ENCODE peak calls at places on chromosome 12, in seven cellular contexts. O is ovary, P is suprapubic skin, G is A549, S is HCT116, M is GM12878, K is lower leg skin. U is an unnamed sample.

GRCh38 chr12:40559865-40560264 is 132.4 kb upstream of the CNTN1 start:
- DNase-seq in P (no peak), S (no peak), O (no peak), K (no peak), M (peak; percentile 30), G (no peak), U (no peak)

GRCh38 chr12:20808521-20808920 is 2.0 kb upstream of the SLCO1B3 start:
- DNase-seq in P (no peak), G (no peak), O (no peak), S (no peak), M (no peak), K (no peak), U (no peak)

GRCh38 chr12:72074065-72074464 is 135.4 kb downstream of the TPH2 start:
- DNase-seq in M (no peak), K (no peak), O (no peak), S (no peak), G (no peak), P (no peak), U (no peak)

GRCh38 chr12:58894040-58894439 is 26.3 kb downstream of the LRIG3 start:
- DNase-seq in M (no peak), O (no peak), G (no peak), K (no peak), P (no peak), S (no peak), U (no peak)

GRCh38 chr12:18382486-18382885 is 121.2 kb downstream of the PIK3C2G start:
- DNase-seq in P (no peak), O (no peak), M (no peak), K (no peak), S (no peak), G (no peak), U (no peak)

GRCh38 chr12:122135437-122136031 is 38.5 kb downstream of the IL31 start:
- DNase-seq in G (no peak), O (no peak), S (no peak), M (no peak), P (no peak), K (no peak), U (no peak)

GRCh38 chr12:5945071-5946008 is at the start of gene ANO2:
- DNase-seq in K (no peak), M (no peak), S (no peak), P (no peak), O (no peak), G (no peak), U (no peak)

GRCh38 chr12:11901687-11902524 is 168.8 kb upstream of the BCL2L14 start:
- DNase-seq in O (no peak), K (no peak), M (no peak), P (no peak), S (no peak), G (no peak), U (no peak)

GRCh38 chr12:45191239-45191638 is 24.7 kb upstream of the ANO6 start:
- DNase-seq in K (no peak), P (no peak), M (no peak), G (peak; percentile 24), O (no peak), S (no peak), U (no peak)

GRCh38 chr12:111812881-111813741 is 28.9 kb upstream of the MAPKAPK5 start:
- DNase-seq in G (peak; percentile 90), P (peak; percentile 81), S (peak; percentile 76), K (peak; percentile 95), O (peak; percentile 88), M (peak; percentile 44), U (peak; percentile 77)

GRCh38 chr12:14883663-14884062 is 2.0 kb downstream of the MGP start:
- DNase-seq in P (no peak), M (no peak), K (no peak), G (no peak), S (no peak), O (no peak), U (no peak)

GRCh38 chr12:14884458-14884878 is 1.2 kb downstream of the MGP start:
- DNase-seq in G (no peak), M (peak; percentile 70), P (peak; percentile 91), O (peak; percentile 90), S (no peak), K (peak; percentile 96), U (no peak)

GRCh38 chr12:14886271-14886670 is 617 bp upstream of the MGP start:
- DNase-seq in G (no peak), K (no peak), M (no peak), S (no peak), P (no peak), O (no peak), U (no peak)

GRCh38 chr12:14880890-14881453 is 4.7 kb downstream of the MGP start:
- DNase-seq in G (no peak), P (no peak), K (no peak), O (no peak), M (no peak), S (no peak), U (no peak)

DNA sequence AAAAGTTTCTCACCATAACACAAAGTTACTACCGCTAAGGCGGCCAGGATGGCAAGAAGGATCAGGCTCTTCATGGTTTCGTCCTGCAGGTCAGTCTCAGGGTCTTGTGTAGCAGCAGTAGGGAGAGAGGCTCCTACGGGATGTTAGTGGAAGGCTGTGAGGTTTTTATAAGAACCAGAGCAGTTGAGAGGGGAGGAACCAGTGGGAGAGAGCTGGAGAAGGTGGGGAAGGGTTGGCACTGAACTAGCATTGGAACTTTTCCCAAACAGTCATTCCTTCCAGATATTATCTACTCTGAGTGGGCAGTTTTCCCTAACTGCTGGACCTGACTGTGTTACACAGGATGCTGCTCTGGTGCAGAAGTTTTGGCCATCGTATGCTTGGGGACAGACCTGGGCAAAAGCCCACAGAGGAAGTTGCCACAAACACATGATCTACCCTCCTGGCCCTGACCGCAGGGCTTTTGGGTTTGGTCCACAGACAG is at the start of gene MGP:
- DNase-seq in P (peak; percentile 74), K (peak; percentile 90), M (no peak), S (no peak), O (peak; percentile 61), G (no peak), U (no peak)
- TF ChIP-seq POLR2A in P (peak; percentile 82), K (peak; percentile 21), M (no peak), S (no peak), O (peak; percentile 47), G (no peak), U (no peak)

GRCh38 chr12:46369095-46369473 is 3.5 kb downstream of the SLC38A2 start:
- DNase-seq in M (no peak), O (no peak), P (no peak), S (no peak), K (no peak), G (no peak), U (no peak)

GRCh38 chr12:46368684-46369083 is 3.9 kb downstream of the SLC38A2 start:
- DNase-seq in O (no peak), P (no peak), S (no peak), G (no peak), K (no peak), M (no peak), U (no peak)

GRCh38 chr12:46370380-46370734 is 2.2 kb downstream of the SLC38A2 start:
- DNase-seq in O (no peak), K (no peak), M (no peak), P (no peak), S (no peak), G (no peak), U (no peak)

GRCh38 chr12:46370792-46371717 is 1.5 kb downstream of the SLC38A2 start:
- DNase-seq in M (no peak), S (no peak), O (peak; percentile 91), K (peak; percentile 98), G (peak; percentile 88), P (peak; percentile 95), U (peak; percentile 62)

DNA sequence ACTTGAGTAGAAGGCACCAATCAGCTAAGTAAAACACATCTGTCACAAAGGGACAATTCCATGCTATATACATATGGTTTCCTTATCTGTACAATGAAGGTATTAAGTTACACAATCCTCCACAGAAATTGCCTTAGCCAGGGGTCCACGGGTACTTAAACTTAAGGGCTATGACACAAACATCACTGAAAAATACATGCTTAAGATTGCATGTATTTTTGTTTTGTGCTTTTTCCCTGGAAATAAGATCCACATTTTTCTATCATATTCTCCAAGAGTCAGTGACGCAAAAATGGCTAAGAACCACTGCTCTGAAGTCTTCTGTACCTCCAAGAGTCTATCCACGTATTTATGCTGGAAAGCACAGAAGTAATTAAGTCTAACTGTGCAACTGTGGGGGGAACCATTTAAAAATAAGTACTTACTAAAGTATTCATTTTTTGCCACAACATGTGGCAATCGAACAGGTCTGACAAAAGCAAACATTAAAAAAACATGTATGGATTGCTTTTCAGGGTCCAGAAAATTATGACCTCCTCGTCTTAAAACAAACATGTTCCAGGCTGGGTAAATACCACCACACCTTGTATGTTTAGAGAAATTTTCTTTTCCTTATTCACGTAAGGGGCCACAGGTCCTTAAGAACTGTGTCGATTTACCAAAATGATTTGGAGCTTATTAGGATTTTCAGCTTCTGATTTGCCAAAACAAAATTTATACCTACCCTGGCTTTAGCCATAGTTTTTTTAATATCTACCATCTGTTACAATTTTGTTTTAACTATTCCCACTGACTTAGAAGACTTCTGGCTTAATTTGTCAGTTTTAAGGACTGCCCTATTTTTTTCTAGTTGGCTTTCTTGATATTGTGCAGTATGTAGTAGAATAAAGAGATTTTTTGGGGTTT is 2.8 kb downstream of the SLC38A2 start:
- DNase-seq in K (no peak), O (no peak), S (no peak), M (no peak), P (no peak), G (no peak), U (no peak)
- TF ChIP-seq POLR2A in K (no peak), O (no peak), S (no peak), M (no peak), P (no peak), G (no peak), U (no peak)

DNA sequence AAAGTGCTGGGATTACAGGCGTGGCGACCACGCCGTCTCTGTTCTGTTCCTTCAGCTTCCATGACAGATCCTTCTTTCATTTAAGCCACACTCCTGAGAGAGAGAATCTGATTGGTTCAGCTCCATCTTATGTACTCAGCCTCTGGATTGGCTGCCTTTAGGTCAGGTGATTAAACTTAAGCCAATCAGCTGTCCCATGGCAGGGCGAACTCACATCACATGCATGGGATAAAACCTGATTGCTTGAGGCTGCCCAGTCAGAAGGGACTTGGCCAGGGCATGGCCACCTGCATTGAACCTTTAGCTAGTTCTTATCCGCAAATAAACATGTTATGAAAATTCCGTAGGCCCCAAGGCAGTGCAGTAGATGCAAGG is 274.2 kb downstream of the SUDS3 start:
- DNase-seq in M (no peak), K (no peak), O (no peak), S (no peak), P (no peak), G (peak; percentile 44), U (peak; percentile 11)
- TF ChIP-seq POLR2A in M (no peak), K (no peak), O (no peak), S (no peak), P (no peak), G (no peak), U (no peak)

GRCh38 chr12:4288296-4289019 is 14.9 kb downstream of the CCND2 start:
- DNase-seq in M (no peak), S (no peak), P (peak; percentile 47), G (no peak), O (no peak), K (no peak), U (no peak)

GRCh38 chr12:4286771-4287317 is 13.3 kb downstream of the CCND2 start:
- DNase-seq in M (no peak), S (no peak), P (no peak), G (no peak), K (peak; percentile 40), O (no peak), U (no peak)

GRCh38 chr12:4290011-4290790 is 16.6 kb downstream of the CCND2 start:
- DNase-seq in O (no peak), M (no peak), S (no peak), P (peak; percentile 40), G (no peak), K (no peak), U (no peak)

GRCh38 chr12:4287325-4288290 is 14.0 kb downstream of the CCND2 start:
- DNase-seq in P (no peak), M (no peak), K (no peak), S (no peak), G (no peak), O (no peak), U (no peak)

GRCh38 chr12:4289334-4289878 is 15.8 kb downstream of the CCND2 start:
- DNase-seq in G (no peak), M (no peak), S (no peak), K (no peak), P (peak; percentile 49), O (no peak), U (no peak)
- TF ChIP-seq POLR2A in G (no peak), M (no peak), S (no peak), K (no peak), P (no peak), O (no peak), U (no peak)

U was measured in H54.